ENCODE peak calls at places on chromosome 18, in ten cellular contexts. X is dorsolateral prefrontal cortex, I is activated B cell treated with CpG ODN at 0.5 μM for 24 hours, C is HFFc6, P is progenitor cell of endocrine pancreas, W is GM13976, R is uterus, N is astrocyte, Q is gastrocnemius medialis, S is upper lobe of right lung. D is an unnamed sample.

GRCh38 chr18:76430636-76431035 is 64.4 kb downstream of the ZNF516 start:
- DNase-seq in Q (no peak), W (no peak), I (no peak), N (peak; percentile 75), P (no peak), R (no peak), C (no peak), X (no peak), S (no peak), D (no peak)

GRCh38 chr18:58209326-58209725 is 165.3 kb downstream of the NEDD4L start:
- DNase-seq in W (no peak), I (no peak), N (peak; percentile 46), C (no peak), X (no peak), S (no peak), P (no peak), R (no peak), Q (no peak), D (no peak)

GRCh38 chr18:45083456-45083855 is 402.8 kb downstream of the SETBP1 start:
- DNase-seq in N (no peak), S (no peak), X (no peak), P (no peak), I (no peak), R (no peak), Q (no peak), C (no peak), W (no peak), D (no peak)

GRCh38 chr18:34330308-34330707 is 105.6 kb upstream of the NOL4 start:
- DNase-seq in I (no peak), R (no peak), X (no peak), P (no peak), N (no peak), C (no peak), W (peak; percentile 6), S (no peak), Q (no peak), D (no peak)

GRCh38 chr18:5413447-5413846 is 117.9 kb upstream of the ZBTB14 start:
- DNase-seq in R (no peak), X (no peak), Q (no peak), P (no peak), C (no peak), W (no peak), S (no peak), I (no peak), N (no peak), D (no peak)

GRCh38 chr18:70172225-70172624 is 33.3 kb downstream of the RTTN start:
- DNase-seq in I (no peak), R (no peak), W (no peak), C (peak; percentile 19), P (no peak), Q (no peak), N (no peak), S (no peak), X (no peak), D (no peak)

GRCh38 chr18:25298853-25299274 is 53.1 kb downstream of the ZNF521 start:
- DNase-seq in C (peak; percentile 90), R (peak; percentile 50), I (no peak), S (no peak), N (peak; percentile 93), W (no peak), P (no peak), X (no peak), Q (peak; percentile 64), D (peak; percentile 47)

GRCh38 chr18:44537521-44537920 is 143.2 kb upstream of the SETBP1 start:
- DNase-seq in N (peak; percentile 87), W (no peak), S (no peak), Q (no peak), I (no peak), R (no peak), X (no peak), P (no peak), C (peak; percentile 74), D (no peak)

GRCh38 chr18:57075716-57076400 is 71.0 kb upstream of the BOD1L2 start:
- DNase-seq in W (no peak), Q (no peak), R (no peak), I (no peak), S (no peak), P (no peak), X (no peak), N (no peak), C (no peak), D (no peak)

GRCh38 chr18:45107425-45107824 is 426.7 kb downstream of the SETBP1 start:
- DNase-seq in Q (no peak), R (no peak), S (no peak), P (no peak), W (no peak), X (no peak), N (peak; percentile 82), I (no peak), C (peak; percentile 47), D (no peak)

GRCh38 chr18:9683418-9684396 is 24.4 kb upstream of the RAB31 start:
- DNase-seq in I (no peak), X (no peak), W (no peak), N (peak; percentile 63), P (no peak), R (peak; percentile 64), C (peak; percentile 74), S (no peak), Q (no peak), D (no peak)

GRCh38 chr18:79479114-79479760 is 83.5 kb downstream of the NFATC1 start:
- DNase-seq in C (no peak), R (no peak), P (no peak), X (no peak), N (no peak), I (no peak), Q (no peak), W (no peak), S (no peak), D (no peak)

DNA sequence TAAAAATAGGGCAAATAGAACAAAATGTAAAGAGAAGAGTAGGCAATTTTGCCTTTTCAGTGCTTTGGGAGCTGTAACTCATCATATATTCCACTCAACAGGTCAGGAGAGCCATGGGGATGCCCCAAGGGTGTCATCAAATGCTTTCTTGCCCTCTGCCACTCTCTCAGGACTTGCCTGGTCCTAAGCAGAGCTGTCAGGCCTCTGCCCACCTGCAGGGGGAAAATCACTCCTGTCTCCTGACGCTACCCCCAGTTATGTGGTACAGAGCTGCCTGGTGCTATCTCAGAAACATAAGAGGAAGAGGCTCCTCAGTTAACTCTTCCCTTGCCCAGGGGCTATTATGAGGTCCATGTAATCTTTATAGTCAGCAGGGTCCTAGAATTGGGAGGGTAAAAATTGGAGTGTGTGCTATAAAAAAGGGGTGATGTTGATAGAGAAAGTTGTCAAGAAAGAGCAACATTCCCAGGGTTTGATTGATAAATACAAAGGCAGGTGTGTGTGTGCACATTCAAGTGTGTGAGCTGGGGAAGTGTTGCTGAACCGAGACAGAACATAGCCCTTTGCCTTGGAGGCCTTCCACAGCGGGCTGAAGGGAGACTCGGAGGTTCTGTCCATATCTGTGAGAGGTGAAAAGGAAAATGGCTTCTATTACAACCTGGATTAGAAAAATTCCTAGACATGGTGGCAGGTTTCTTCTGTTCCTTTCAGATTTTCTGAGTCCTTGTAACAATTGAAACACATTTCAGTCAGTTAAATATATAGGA is 25.4 kb downstream of the PTPRM start:
- DNase-seq in N (no peak), C (no peak), I (no peak), S (no peak), Q (no peak), P (no peak), R (no peak), W (no peak), X (no peak), D (no peak)
- TF ChIP-seq CTCF in N (peak; percentile 19), C (peak; percentile 33), I (no peak), S (no peak), Q (no peak), P (peak; percentile 51), R (no peak), W (no peak), X (no peak), D (no peak)

DNA sequence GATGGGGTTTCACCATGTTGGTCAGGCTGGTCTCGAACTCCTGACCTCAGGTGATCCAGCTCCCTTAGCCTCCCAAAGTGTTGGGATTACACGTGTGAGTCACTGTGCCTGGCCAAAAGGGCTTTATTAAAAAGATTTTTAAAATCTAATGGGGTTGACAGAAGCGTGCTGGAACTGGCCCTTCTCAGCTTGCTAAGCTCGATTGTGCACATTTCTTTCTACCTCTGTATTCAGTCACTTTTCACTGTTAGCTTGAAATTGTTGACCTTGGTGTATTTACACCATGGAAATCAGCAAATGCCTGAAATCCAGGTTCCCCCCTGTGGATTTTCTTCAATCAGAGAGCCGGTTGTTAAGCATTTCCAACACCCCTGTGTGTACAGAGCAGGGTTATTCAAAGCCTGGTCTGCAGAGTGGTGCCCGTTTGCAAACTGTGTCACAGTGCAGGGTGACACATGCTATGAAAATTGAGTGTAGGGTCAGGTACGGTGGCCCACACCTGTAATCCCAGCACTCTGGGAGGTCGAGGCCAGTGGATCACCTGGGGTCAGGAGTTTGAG is 140.2 kb downstream of the TGIF1 start:
- DNase-seq in R (no peak), P (no peak), N (no peak), X (no peak), S (no peak), Q (no peak), C (no peak), I (no peak), W (no peak), D (no peak)
- TF ChIP-seq CTCF in R (no peak), P (no peak), N (no peak), X (no peak), S (no peak), Q (no peak), C (no peak), I (no peak), W (no peak), D (no peak)

DNA sequence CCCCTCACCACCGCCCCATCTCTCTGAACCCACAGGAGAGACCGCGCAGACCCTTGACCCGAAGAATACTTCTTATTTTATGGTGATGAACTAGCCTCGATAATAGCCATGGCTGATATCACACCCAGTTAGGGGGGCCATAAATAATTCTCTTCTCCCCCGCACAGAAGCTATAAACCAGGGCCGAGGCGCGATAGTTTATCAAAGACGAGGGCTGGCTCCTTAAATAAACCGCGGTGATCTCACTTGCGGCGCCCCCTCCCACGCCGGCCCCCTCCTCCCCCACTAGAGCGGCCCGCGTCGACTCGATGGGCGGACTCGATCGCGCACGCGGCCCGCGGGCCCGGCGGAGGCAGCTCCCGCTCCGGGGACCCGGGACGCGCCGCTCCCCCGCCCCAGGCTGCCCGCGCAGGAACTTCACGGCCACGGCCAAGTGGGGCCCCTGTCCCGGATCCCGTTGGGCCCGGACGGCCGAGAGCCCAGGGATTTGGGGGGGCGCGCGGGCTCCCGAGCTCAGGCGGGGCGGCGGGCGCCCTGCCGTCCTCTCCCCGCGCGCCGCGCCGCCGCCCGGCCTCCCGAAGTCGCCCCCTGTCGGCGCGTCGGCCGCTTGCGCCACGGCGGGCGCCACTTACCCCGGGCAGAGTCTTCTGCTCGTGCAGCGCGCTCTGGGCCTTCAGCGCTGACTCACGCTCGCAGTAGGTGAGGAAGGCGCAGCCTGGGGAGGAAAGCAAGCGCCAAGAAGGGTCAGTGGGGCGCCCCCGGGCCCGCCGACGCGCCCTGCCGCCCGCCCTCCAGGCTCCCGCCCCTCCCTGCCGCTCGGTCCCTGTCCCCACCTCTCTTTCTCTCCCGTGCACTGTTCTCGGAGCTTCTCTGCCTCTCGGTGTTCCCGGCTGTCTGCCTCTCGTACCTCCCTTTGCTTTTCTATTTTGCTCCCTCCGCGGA is 80.4 kb downstream of the CELF4 start:
- DNase-seq in P (peak; percentile 39), Q (no peak), S (no peak), I (no peak), R (no peak), X (no peak), C (no peak), N (no peak), W (peak; percentile 47), D (no peak)
- TF ChIP-seq CTCF in P (peak; percentile 65), Q (no peak), S (peak; percentile 28), I (no peak), R (no peak), X (peak; percentile 55), C (peak; percentile 36), N (no peak), W (peak; percentile 22), D (no peak)

GRCh38 chr18:55868909-55869308 is 280.9 kb upstream of the TCF4 start:
- DNase-seq in W (no peak), I (no peak), P (no peak), N (peak; percentile 26), R (no peak), Q (no peak), S (no peak), C (peak; percentile 38), X (no peak), D (no peak)
- TF ChIP-seq CTCF in W (no peak), I (no peak), P (no peak), N (no peak), R (no peak), Q (no peak), S (no peak), C (peak; percentile 41), X (no peak), D (no peak)

D was measured in heart left ventricle.